ENCODE peak calls at places on chromosomes 5 and 9, in nine cellular contexts. W is bronchial epithelial cell, O is GM12865, H is neural crest cell, D is gastrocnemius medialis, R is IMR-90, V is cardiac muscle cell, Q is DND-41, E is astrocyte of the spinal cord. N is an unnamed sample.

GRCh38 chr9:92734931-92735906 is 29.4 kb downstream of the BICD2 start:
- DNase-seq in W (no peak), H (no peak), E (no peak), O (no peak), Q (no peak), V (no peak), D (no peak), R (no peak), N (no peak)

GRCh38 chr9:116149844-116150243 is 3.7 kb upstream of the PAPPA start:
- DNase-seq in H (peak; percentile 45), Q (no peak), E (no peak), O (peak; percentile 23), V (no peak), W (no peak), R (no peak), D (no peak), N (peak; percentile 16)

GRCh38 chr5:150567031-150567680 is 59.2 kb downstream of the NDST1 start:
- DNase-seq in H (no peak), E (peak; percentile 77), Q (no peak), V (peak; percentile 96), R (peak; percentile 85), D (no peak), W (peak; percentile 48), O (no peak), N (no peak)

GRCh38 chr5:40410939-40411635 is 268.6 kb upstream of the PTGER4 start:
- DNase-seq in E (peak; percentile 78), W (peak; percentile 98), R (peak; percentile 60), V (peak; percentile 84), Q (no peak), D (no peak), O (no peak), H (no peak), N (no peak)

GRCh38 chr9:69535911-69536310 is 136.3 kb downstream of the APBA1 start:
- DNase-seq in R (peak; percentile 68), D (no peak), W (peak; percentile 75), V (no peak), O (no peak), E (no peak), H (no peak), Q (no peak), N (no peak)

GRCh38 chr9:17600962-17601593 is 22.2 kb downstream of the SH3GL2 start:
- DNase-seq in W (no peak), D (no peak), H (no peak), V (peak; percentile 9), Q (no peak), E (peak; percentile 65), O (no peak), R (peak; percentile 60), N (no peak)

GRCh38 chr5:160835376-160835775 is 16.6 kb downstream of the ATP10B start:
- DNase-seq in H (no peak), Q (no peak), E (no peak), V (no peak), D (no peak), R (no peak), O (no peak), W (peak; percentile 7), N (no peak)

GRCh38 chr9:504921-505821 is 290.5 kb downstream of the DOCK8 start:
- DNase-seq in V (peak; percentile 35), W (peak; percentile 40), H (peak; percentile 10), E (no peak), D (peak; percentile 20), O (peak; percentile 5), R (no peak), Q (no peak), N (no peak)

GRCh38 chr5:94575196-94575595 is 43.2 kb downstream of the KIAA0825 start:
- DNase-seq in E (no peak), W (peak; percentile 52), V (no peak), D (no peak), O (no peak), R (no peak), H (no peak), Q (no peak), N (peak; percentile 31)

GRCh38 chr5:175466700-175467318 is 11.6 kb upstream of the SFXN1 start:
- DNase-seq in D (peak; percentile 13), E (no peak), O (no peak), W (peak; percentile 45), H (no peak), Q (no peak), V (peak; percentile 50), R (no peak), N (no peak)

GRCh38 chr5:175467983-175468698 is 10.2 kb upstream of the SFXN1 start:
- DNase-seq in H (no peak), E (no peak), D (no peak), O (no peak), Q (no peak), V (no peak), R (no peak), W (no peak), N (no peak)

GRCh38 chr5:175465282-175465681 is 13.1 kb upstream of the SFXN1 start:
- DNase-seq in D (no peak), R (no peak), W (no peak), H (no peak), V (no peak), O (no peak), Q (no peak), E (no peak), N (no peak)

GRCh38 chr5:175461370-175461769 is 17.0 kb upstream of the SFXN1 start:
- DNase-seq in O (no peak), R (no peak), H (no peak), D (no peak), W (no peak), V (no peak), Q (no peak), E (no peak), N (no peak)

DNA sequence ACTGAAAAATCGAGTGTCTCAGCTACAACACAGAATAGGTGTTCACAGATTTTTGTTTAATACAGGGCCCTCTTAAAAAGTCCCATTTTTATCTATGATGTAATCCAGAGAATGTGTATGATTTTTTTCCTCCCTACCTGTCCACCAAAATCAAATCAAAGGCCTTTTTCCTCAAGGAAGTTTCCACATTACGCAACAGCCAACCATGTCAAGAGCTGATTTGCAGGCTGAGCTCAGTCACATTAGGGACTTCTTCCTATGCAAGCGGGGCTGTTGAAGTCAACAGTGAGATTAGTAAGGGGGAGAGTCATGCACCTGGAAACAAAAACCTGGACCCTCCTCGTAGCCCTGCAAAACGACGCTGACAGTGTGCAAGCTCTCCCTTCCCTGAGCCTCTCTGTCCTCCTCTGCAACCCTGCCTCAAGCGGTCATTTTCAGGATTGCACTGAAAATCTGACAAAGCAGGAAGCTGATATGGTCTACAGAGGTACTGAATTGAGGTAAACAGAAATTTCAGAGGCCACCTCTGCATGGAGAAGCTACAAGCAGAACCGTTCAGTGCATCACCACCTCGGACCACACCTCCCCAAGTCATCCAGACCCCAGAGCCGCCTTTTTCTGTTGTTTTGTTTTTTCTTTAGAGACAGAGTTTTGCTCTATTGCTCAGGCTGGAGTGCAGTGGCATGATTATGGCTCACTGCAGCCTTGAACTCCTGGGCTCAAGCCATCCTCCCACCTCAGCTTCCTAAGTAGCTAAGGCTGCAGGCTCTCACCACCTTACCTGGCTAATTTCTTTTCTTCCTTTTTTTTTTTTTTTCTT is 13.7 kb upstream of the SFXN1 start:
- DNase-seq in H (peak; percentile 70), W (peak; percentile 56), R (peak; percentile 36), V (peak; percentile 41), E (no peak), D (no peak), Q (peak; percentile 72), O (peak; percentile 66), N (peak; percentile 85)
- TF ChIP-seq CTCF in H (peak; percentile 73), W (peak; percentile 81), R (peak; percentile 55), V (peak; percentile 79), E (peak; percentile 84), D (peak; percentile 39), Q (peak; percentile 89), O (peak; percentile 75), N (peak; percentile 84)

GRCh38 chr5:173689713-173690360 is 73.4 kb upstream of the BOD1 start:
- DNase-seq in R (no peak), H (no peak), V (peak; percentile 7), W (no peak), O (peak; percentile 73), E (no peak), Q (no peak), D (no peak), N (no peak)
- TF ChIP-seq CTCF in R (no peak), H (peak; percentile 37), V (no peak), W (no peak), O (peak; percentile 2), E (no peak), Q (no peak), D (peak; percentile 43), N (no peak)

GRCh38 chr5:154601014-154601413 is 123.0 kb upstream of the HAND1 start:
- DNase-seq in R (no peak), Q (no peak), V (no peak), O (no peak), E (no peak), H (no peak), W (no peak), D (no peak), N (no peak)

GRCh38 chr5:154606246-154606645 is 128.2 kb upstream of the HAND1 start:
- DNase-seq in V (no peak), H (no peak), R (no peak), D (no peak), Q (no peak), O (no peak), E (no peak), W (no peak), N (no peak)

GRCh38 chr5:154603011-154603410 is 125.0 kb upstream of the HAND1 start:
- DNase-seq in Q (no peak), O (no peak), R (no peak), V (no peak), W (no peak), H (no peak), E (no peak), D (no peak), N (no peak)

GRCh38 chr5:154603978-154604679 is 126.1 kb upstream of the HAND1 start:
- DNase-seq in W (peak; percentile 44), V (peak; percentile 68), Q (no peak), H (no peak), E (no peak), O (peak; percentile 17), D (no peak), R (peak; percentile 16), N (no peak)

GRCh38 chr5:154603485-154603884 is 125.5 kb upstream of the HAND1 start:
- DNase-seq in H (no peak), Q (no peak), R (no peak), W (no peak), D (no peak), E (no peak), V (no peak), O (no peak), N (no peak)
- TF ChIP-seq CTCF in H (no peak), Q (no peak), R (no peak), W (no peak), D (no peak), E (no peak), V (no peak), O (no peak), N (no peak)

DNA sequence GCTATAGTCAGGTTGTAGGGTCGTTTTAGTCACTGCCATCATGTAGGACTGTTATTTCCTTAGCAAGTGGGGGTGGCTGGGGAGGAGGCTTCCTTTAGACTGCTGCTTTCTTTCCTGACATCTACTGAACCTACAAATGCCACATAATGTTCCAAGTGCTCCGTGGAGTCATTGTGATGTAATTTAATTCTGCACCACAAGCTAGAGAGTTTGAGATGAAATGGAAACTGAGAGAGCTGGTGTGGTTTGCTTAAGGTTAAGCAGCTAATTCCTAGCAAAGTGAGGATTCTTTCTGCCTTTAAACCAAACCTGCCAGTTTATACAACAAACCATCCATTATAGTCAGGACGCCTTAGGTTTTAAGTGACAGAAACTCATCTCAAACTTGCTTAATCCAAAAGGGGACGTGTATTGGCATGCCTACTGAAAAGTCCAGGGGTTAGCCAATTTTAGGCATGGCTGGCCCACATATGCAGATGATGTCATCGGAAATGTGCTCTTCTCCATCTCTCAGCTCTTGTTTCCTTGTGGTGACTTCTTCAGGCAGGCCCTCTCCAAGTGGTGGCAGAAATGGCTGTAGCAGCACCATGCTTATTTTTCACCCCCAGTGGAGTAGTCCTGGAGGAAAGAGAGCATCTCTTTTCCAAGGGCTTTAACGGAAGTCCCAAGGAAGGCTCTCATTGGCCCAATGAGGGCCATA is 30.5 kb downstream of the ZNF618 start:
- DNase-seq in H (no peak), V (no peak), O (no peak), E (peak; percentile 61), R (peak; percentile 41), Q (no peak), D (no peak), W (peak; percentile 88), N (no peak)
- TF ChIP-seq CTCF in H (no peak), V (no peak), O (no peak), E (no peak), R (no peak), Q (no peak), D (no peak), W (no peak), N (no peak)